ENCODE peak calls at places on chromosomes 16 and 17, in nine cellular contexts. B is HepG2; K is hepatocyte; Z is CD8-positive, alpha-beta memory T cell; M is neuronal stem cell; L is MM.1S; Y is brain microvascular endothelial cell; Q is stomach; U is endothelial cell of umbilical vein. F is an unnamed sample.

GRCh38 chr17:34771891-34772290 is 189.4 kb downstream of the CCT6B start:
- DNase-seq in M (no peak), B (no peak), U (no peak), Z (no peak), Y (no peak), L (no peak), K (no peak), Q (no peak), F (no peak)

GRCh38 chr17:35185849-35186248 is 8.3 kb downstream of the SLC35G3 start:
- DNase-seq in M (no peak), Z (no peak), L (no peak), U (no peak), B (no peak), Q (no peak), Y (no peak), K (no peak), F (no peak)

GRCh38 chr16:2692948-2693651 is 10.8 kb downstream of the KCTD5 start:
- DNase-seq in B (no peak), Z (no peak), K (no peak), U (no peak), M (no peak), Q (peak; percentile 48), L (no peak), Y (no peak), F (no peak)

GRCh38 chr17:4691686-4692085 is 12.3 kb downstream of the PELP1 start:
- DNase-seq in U (no peak), Y (no peak), B (no peak), L (no peak), M (no peak), Q (no peak), Z (no peak), K (no peak), F (no peak)

GRCh38 chr16:70582280-70582978 is 58.8 kb downstream of the SF3B3 start:
- DNase-seq in U (no peak), B (no peak), Z (no peak), Y (no peak), K (no peak), L (no peak), M (no peak), Q (no peak), F (no peak)

GRCh38 chr16:2902337-2903130 is 9.2 kb upstream of the FLYWCH1 start:
- DNase-seq in L (no peak), M (no peak), Y (no peak), U (no peak), Z (no peak), Q (no peak), K (no peak), B (no peak), F (no peak)

GRCh38 chr17:82013341-82013740 is 9.3 kb downstream of the CENPX start:
- DNase-seq in B (no peak), Y (no peak), U (no peak), Z (no peak), L (no peak), Q (no peak), M (no peak), K (peak; percentile 39), F (no peak)

GRCh38 chr17:19583871-19584270 is 50.2 kb downstream of the SLC47A1 start:
- DNase-seq in M (no peak), L (no peak), Q (no peak), K (no peak), Y (no peak), U (no peak), Z (no peak), B (no peak), F (no peak)

GRCh38 chr16:16021646-16021987 is 72.2 kb downstream of the ABCC1 start:
- DNase-seq in Y (no peak), Q (no peak), Z (no peak), L (no peak), B (no peak), M (no peak), U (no peak), K (no peak), F (no peak)

GRCh38 chr16:57271867-57272495 is 12.5 kb downstream of the PLLP start:
- DNase-seq in Y (no peak), Q (no peak), U (no peak), K (no peak), B (no peak), M (no peak), L (no peak), Z (no peak), F (no peak)

GRCh38 chr16:57146735-57147134 is 39.1 kb downstream of the PSME3IP1 start:
- DNase-seq in B (peak; percentile 28), Z (no peak), Y (no peak), K (no peak), L (no peak), U (no peak), Q (no peak), M (no peak), F (peak; percentile 19)

GRCh38 chr17:50660042-50660886 is 25.6 kb downstream of the ABCC3 start:
- DNase-seq in Q (peak; percentile 49), L (no peak), B (peak; percentile 90), Y (no peak), M (no peak), U (peak; percentile 20), K (no peak), Z (no peak), F (no peak)

GRCh38 chr17:75587718-75588545 is at the start of gene MYO15B:
- DNase-seq in L (no peak), Y (no peak), Z (peak; percentile 78), K (peak; percentile 75), Q (peak; percentile 60), M (peak; percentile 59), U (peak; percentile 40), B (no peak), F (no peak)

GRCh38 chr17:60091908-60092331 is 13.2 kb upstream of the HEATR6 start:
- DNase-seq in B (no peak), L (no peak), M (no peak), Q (no peak), Y (peak; percentile 64), U (peak; percentile 54), Z (no peak), K (no peak), F (no peak)
- H3K27ac ChIP-seq in B (no peak overlapping the region), L (no peak overlapping the region), M (no peak overlapping the region), Q (peak overlapping the region; percentile 76), Y (peak overlapping the region; percentile 21), U (no peak overlapping the region), Z (no peak overlapping the region), K (no peak overlapping the region), F (peak overlapping the region; percentile 46)

GRCh38 chr16:88618956-88619667 is 19.3 kb upstream of the IL17C start:
- DNase-seq in Y (no peak), Z (no peak), Q (no peak), L (no peak), M (no peak), B (no peak), U (no peak), K (no peak), F (no peak)
- H3K36me3 ChIP-seq in Y (peaks cover 25% of the 10 kb centered on the region), Z (peaks cover 32% of the 10 kb centered on the region), Q (peaks cover 80% of the 10 kb centered on the region), L (no peaks in the 10 kb centered on the region), M (peaks cover 84% of the 10 kb centered on the region), B (peaks cover 50% of the 10 kb centered on the region), U (peaks cover 34% of the 10 kb centered on the region), K (no peaks in the 10 kb centered on the region), F (peaks cover 72% of the 10 kb centered on the region)

GRCh38 chr17:37888881-37889280 is 35.3 kb upstream of the TBC1D3K start:
- DNase-seq in Z (no peak), B (no peak), L (no peak), Y (no peak), K (no peak), U (no peak), Q (no peak), M (no peak), F (no peak)

GRCh38 chr17:37885136-37885535 is 39.1 kb upstream of the TBC1D3K start:
- DNase-seq in Y (no peak), U (no peak), B (peak; percentile 51), L (no peak), M (no peak), Q (no peak), K (no peak), Z (no peak), F (no peak)

DNA sequence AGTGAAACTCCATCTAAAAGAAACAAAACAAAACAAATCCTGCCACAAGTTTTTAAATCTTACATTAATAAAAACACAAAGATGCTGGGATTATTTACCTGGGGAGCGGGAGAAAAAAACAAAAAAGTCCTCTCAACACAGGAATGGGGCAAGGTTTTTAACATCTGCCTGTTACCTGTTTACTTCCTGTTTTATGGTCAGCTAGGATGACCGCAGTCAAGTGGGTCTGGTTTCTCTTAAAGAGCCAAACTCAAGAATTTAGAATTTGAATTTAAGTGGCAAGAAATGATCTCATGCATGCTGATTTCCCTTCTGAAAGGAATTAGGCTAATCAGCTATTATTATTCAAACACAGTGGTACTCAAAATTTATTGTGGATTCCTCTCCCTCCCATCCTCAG is 39.7 kb upstream of the TBC1D3K start:
- DNase-seq in M (no peak), U (no peak), B (no peak), K (no peak), L (peak; percentile 80), Q (no peak), Y (no peak), Z (no peak), F (no peak)
- H3K27ac ChIP-seq in M (no peak overlapping the region), U (no peak overlapping the region), B (no peak overlapping the region), K (no peak overlapping the region), L (peak overlapping the region; percentile 31), Q (no peak overlapping the region), Y (no peak overlapping the region), Z (no peak overlapping the region), F (no peak overlapping the region)

DNA sequence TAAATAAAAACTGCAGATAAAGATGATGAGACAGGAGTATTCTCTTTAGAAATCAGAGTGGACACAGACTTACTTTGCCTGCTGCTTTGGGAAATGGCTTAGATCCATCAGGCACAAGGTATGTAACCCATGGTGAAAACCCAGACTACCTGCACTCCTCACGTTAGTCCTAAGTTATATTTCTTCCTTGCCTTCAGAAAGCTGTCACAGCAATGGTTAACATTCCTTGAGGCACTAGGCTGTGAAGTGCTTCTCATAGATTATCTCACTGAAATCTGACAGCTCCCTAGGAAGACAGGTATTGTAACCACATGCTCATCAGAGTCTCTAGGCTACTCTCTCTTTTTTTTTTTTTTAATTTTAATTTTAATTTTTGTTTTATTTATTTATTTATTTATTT is 20.9 kb downstream of the ZSWIM7 start:
- DNase-seq in K (no peak), Q (no peak), M (no peak), Z (no peak), U (no peak), L (no peak), Y (no peak), B (no peak), F (no peak)
- H3K36me3 ChIP-seq in K (no peaks in the 10 kb centered on the region), Q (peaks cover 73% of the 10 kb centered on the region), M (peaks cover 70% of the 10 kb centered on the region), Z (peaks cover 9% of the 10 kb centered on the region), U (peaks cover 10% of the 10 kb centered on the region), L (no peaks in the 10 kb centered on the region), Y (peaks cover 23% of the 10 kb centered on the region), B (peaks cover 21% of the 10 kb centered on the region), F (peaks cover 49% of the 10 kb centered on the region)

DNA sequence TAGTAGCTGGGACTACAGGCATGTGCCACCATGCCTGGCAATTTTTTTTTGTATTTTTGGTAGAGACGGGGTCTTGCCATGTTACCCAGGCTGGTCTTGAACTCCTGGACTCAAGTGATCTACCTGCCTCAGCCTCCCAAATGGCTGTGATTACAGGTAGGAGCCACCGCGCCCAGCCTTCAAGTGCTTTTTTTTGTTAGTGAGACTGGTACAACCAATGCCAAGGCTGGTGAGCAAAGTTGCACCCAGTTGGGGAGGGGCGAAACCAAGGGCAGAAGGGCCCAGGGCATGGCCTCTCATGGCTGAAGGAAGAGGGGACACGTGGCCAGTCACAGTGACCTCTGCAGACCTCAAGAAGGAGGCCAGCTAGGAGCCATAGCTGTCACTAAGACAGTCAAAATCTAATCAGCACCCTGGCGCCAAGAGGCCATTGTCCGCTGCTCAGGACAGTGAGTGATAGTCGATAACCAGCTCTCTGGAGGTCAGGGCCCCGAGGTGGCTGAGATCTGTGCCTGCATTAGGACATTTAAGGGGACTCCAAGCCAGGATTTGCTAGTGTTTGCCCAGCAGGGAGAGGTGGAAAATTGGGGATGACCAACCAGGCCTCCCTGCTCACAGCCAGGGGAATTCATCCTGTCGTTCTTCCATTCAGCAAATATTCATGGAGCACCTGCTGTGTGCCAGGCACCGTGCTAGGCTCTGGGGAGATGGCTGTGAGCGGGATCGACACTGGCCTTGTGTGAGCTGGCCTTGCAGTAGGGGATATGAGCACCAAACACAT is 10.2 kb downstream of the IL4R start:
- DNase-seq in B (no peak), Q (no peak), U (no peak), K (no peak), M (no peak), Z (no peak), Y (no peak), L (no peak), F (no peak)
- H3K27ac ChIP-seq in B (no peak overlapping the region), Q (peak overlapping the region; percentile 100), U (no peak overlapping the region), K (peak overlapping the region; percentile 86), M (no peak overlapping the region), Z (no peak overlapping the region), Y (no peak overlapping the region), L (no peak overlapping the region), F (no peak overlapping the region)

F was measured in SJSA1.